ENCODE peak calls at places on chromosomes 2 and 18, in nine cellular contexts. O is GM23248, C is mammary epithelial cell, J is fibroblast of lung, T is neural progenitor cell, G is OCI-LY7, D is IMR-90, B is PC-3, W is HCT116. Q is an unnamed sample.
A peak's percentile ranks its signal among the peaks of the same experiment; 100 is the strongest.

GRCh38 chr2:78029392-78029995 is 507.3 kb upstream of the LRRTM4 start:
- DNase-seq in O (no peak), C (no peak), J (no peak), T (no peak), G (no peak), D (no peak), B (no peak), W (no peak), Q (no peak)

GRCh38 chr2:42252464-42252863 is 83.3 kb downstream of the EML4 start:
- DNase-seq in O (no peak), C (no peak), J (no peak), T (peak; percentile 29), G (no peak), D (no peak), B (no peak), W (no peak), Q (peak; percentile 38)

GRCh38 chr2:25098558-25099486 is 56.9 kb downstream of the EFR3B start:
- DNase-seq in O (no peak), C (no peak), J (peak; percentile 74), T (no peak), G (no peak), D (peak; percentile 80), B (no peak), W (no peak), Q (no peak)

GRCh38 chr18:36149514-36150289 is 20.0 kb downstream of the ELP2 start:
- DNase-seq in O (no peak), C (no peak), J (no peak), T (no peak), G (peak; percentile 73), D (no peak), B (no peak), W (no peak), Q (no peak)

GRCh38 chr18:79092869-79093268 is 23.7 kb downstream of the ATP9B start:
- DNase-seq in O (no peak), C (peak; percentile 40), J (no peak), T (no peak), G (no peak), D (no peak), B (peak; percentile 6), W (no peak), Q (peak; percentile 43)

GRCh38 chr18:50722311-50722710 is 97.5 kb downstream of the MRO start:
- DNase-seq in O (no peak), C (no peak), J (no peak), T (no peak), G (no peak), D (no peak), B (no peak), W (no peak), Q (no peak)

GRCh38 chr2:144414324-144414845 is 105.5 kb downstream of the ZEB2 start:
- DNase-seq in O (peak; percentile 95), C (peak; percentile 89), J (peak; percentile 100), T (no peak), G (no peak), D (peak; percentile 97), B (peak; percentile 86), W (no peak), Q (peak; percentile 92)

GRCh38 chr2:9002637-9003365 is 683 bp downstream of the MBOAT2 start:
- DNase-seq in O (peak; percentile 48), C (peak; percentile 39), J (peak; percentile 34), T (peak; percentile 56), G (no peak), D (no peak), B (peak; percentile 31), W (no peak), Q (no peak)

GRCh38 chr2:61420986-61421546 is 49.8 kb downstream of the USP34 start:
- DNase-seq in O (no peak), C (no peak), J (no peak), T (no peak), G (peak; percentile 44), D (no peak), B (no peak), W (no peak), Q (no peak)

GRCh38 chr2:214201892-214202291 is 209.0 kb upstream of the VWC2L start:
- DNase-seq in O (no peak), C (no peak), J (no peak), T (no peak), G (no peak), D (no peak), B (no peak), W (no peak), Q (no peak)

GRCh38 chr2:172102858-172103359 is at the start of gene DLX2:
- DNase-seq in O (peak; percentile 97), C (peak; percentile 84), J (peak; percentile 79), T (peak; percentile 98), G (peak; percentile 93), D (peak; percentile 86), B (peak; percentile 92), W (peak; percentile 85), Q (peak; percentile 65)

GRCh38 chr18:24402209-24402785 is 4.7 kb upstream of the OSBPL1A start:
- DNase-seq in O (no peak), C (no peak), J (no peak), T (no peak), G (peak; percentile 4), D (no peak), B (no peak), W (no peak), Q (no peak)

GRCh38 chr2:48479923-48480322 is 50.0 kb upstream of the STON1 start:
- DNase-seq in O (no peak), C (no peak), J (peak; percentile 34), T (no peak), G (no peak), D (no peak), B (no peak), W (no peak), Q (no peak)

DNA sequence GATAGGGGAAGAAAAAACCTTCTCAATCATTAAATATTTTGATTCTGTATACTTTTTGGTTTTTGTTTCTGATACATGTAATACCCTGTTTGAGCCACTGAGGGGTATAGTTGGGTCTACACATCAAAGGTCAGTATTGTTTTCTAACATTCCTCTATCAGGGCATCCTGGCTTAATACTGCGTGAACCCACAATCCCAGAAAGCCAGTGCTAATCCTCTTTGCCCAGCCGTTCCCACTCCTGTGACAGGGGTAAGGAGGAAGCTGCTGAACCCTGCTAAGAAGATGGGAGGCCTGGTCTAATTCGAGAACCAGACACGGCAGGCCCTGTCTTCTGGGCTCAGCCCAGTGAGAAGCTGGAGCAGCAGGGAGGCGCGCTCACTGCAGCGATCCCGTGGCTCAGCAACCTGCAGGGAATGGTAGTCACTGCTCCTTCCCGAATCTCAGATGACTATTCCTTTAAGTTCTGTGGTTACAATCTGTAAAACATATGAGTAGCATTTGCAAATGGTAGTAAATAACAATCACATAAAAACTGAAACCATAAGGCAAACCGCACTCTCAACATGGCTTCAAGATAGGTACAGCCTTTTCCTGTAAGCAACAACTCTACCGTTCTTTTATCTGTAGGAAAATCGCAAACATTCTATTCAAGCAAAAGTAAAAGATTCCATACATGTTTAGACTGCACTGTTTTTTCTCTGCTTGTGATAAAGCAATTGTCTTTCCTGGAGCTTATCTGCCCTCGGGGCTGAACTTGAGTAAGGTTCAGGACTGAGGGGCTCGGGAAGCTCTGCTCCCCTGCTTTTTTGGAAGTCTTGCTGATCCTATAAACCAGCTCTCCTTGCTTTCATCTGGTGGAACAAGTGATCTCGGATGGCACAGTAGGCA is 87.0 kb downstream of the EPB41L3 start:
- DNase-seq in O (peak; percentile 68), C (no peak), J (peak; percentile 63), T (peak; percentile 81), G (peak; percentile 11), D (peak; percentile 62), B (no peak), W (no peak), Q (peak; percentile 29)
- H3K4me3 ChIP-seq in O (peak overlapping the region; percentile 48), C (no peak overlapping the region), J (no peak overlapping the region), T (no peak overlapping the region), G (no peak overlapping the region), D (no peak overlapping the region), B (no peak overlapping the region), W (no peak overlapping the region), Q (no peak overlapping the region)

GRCh38 chr18:73848656-73849055 is 299.0 kb downstream of the FBXO15 start:
- DNase-seq in O (peak; percentile 71), C (peak; percentile 36), J (peak; percentile 75), T (no peak), G (no peak), D (peak; percentile 88), B (peak; percentile 79), W (no peak), Q (peak; percentile 89)
- H4K20me1 ChIP-seq in O (no peaks in the 10 kb centered on the region), C (no peaks in the 10 kb centered on the region), J (no peaks in the 10 kb centered on the region), T (no peaks in the 10 kb centered on the region), G (no peaks in the 10 kb centered on the region), D (no peaks in the 10 kb centered on the region), B (no peaks in the 10 kb centered on the region), W (no peaks in the 10 kb centered on the region), Q (no peaks in the 10 kb centered on the region)

GRCh38 chr2:197869501-197870111 is 65.2 kb downstream of the PLCL1 start:
- DNase-seq in O (peak; percentile 36), C (no peak), J (peak; percentile 33), T (no peak), G (no peak), D (no peak), B (no peak), W (no peak), Q (peak; percentile 76)

GRCh38 chr2:197873293-197873701 is 68.9 kb downstream of the PLCL1 start:
- DNase-seq in O (peak; percentile 64), C (no peak), J (peak; percentile 68), T (peak; percentile 45), G (no peak), D (peak; percentile 83), B (peak; percentile 26), W (no peak), Q (peak; percentile 78)

GRCh38 chr2:197870137-197870536 is 65.7 kb downstream of the PLCL1 start:
- DNase-seq in O (no peak), C (no peak), J (no peak), T (no peak), G (no peak), D (no peak), B (no peak), W (no peak), Q (no peak)

GRCh38 chr2:197869030-197869429 is 64.6 kb downstream of the PLCL1 start:
- DNase-seq in O (no peak), C (no peak), J (no peak), T (no peak), G (no peak), D (no peak), B (no peak), W (no peak), Q (no peak)

DNA sequence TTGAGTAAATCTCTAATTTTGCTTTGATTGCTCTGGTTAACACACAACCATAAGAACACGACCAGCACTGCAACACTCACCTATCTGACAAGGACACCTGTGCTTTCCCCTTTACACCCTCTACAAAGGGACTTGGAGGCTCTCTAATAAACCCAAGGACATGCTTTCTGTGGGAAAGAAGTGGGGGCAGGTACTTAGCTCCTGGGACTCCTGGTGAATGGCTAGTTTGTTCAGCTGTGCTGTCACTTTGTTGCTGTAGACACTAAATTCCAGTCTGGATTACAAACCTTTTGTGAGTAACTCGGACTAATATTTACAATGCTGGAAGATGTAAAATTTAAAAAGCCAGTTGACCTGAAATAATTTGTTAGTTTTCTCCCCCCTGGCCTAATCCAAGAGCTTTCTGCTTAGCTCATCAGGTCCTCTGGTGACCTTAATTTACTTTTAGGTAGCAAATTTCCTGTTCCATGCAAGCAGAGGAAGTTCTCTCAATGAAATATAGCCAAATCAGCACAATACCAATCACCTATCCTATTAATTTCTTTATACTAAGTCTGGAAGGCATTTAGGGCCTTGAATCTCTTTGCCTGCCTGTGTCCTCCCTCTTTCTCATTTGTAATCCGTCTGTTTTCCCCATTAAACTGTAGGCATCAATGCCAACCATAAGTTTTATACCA is 67.5 kb downstream of the PLCL1 start:
- DNase-seq in O (no peak), C (no peak), J (no peak), T (peak; percentile 30), G (no peak), D (no peak), B (no peak), W (no peak), Q (no peak)
- H3K4me3 ChIP-seq in O (no peak overlapping the region), C (no peak overlapping the region), J (no peak overlapping the region), T (no peak overlapping the region), G (no peak overlapping the region), D (no peak overlapping the region), B (no peak overlapping the region), W (no peak overlapping the region), Q (no peak overlapping the region)

GRCh38 chr2:38748857-38749804 is 2.0 kb downstream of the SRSF7 start:
- DNase-seq in O (peak; percentile 40), C (no peak), J (no peak), T (no peak), G (no peak), D (no peak), B (no peak), W (no peak), Q (no peak)
- H4K20me1 ChIP-seq in O (peaks cover 9% of the 10 kb centered on the region), C (peaks cover 22% of the 10 kb centered on the region), J (peaks cover 4% of the 10 kb centered on the region), T (peaks cover 65% of the 10 kb centered on the region), G (peaks cover 47% of the 10 kb centered on the region), D (peaks cover 54% of the 10 kb centered on the region), B (peaks cover 65% of the 10 kb centered on the region), W (peaks cover 64% of the 10 kb centered on the region), Q (peaks cover 66% of the 10 kb centered on the region)

Q was measured in astrocyte.